ENCODE peak calls at places on chromosome 16, in seven cellular contexts. One of them, this sample, is unnamed.

GRCh38 chr16:19143241-19143640 is 24.8 kb upstream of the SYT17 start:
- DNase-seq in tibial nerve: no peak
- DNase-seq in SJCRH30: no peak
- DNase-seq in PC-9: no peak
- DNase-seq in HepG2: no peak
- DNase-seq in SJSA1: no peak
- DNase-seq in A549: no peak
- DNase-seq in this sample: no peak

GRCh38 chr16:52555572-52555971 is 8.6 kb upstream of the TOX3 start:
- DNase-seq in HepG2: no peak
- DNase-seq in SJCRH30: no peak
- DNase-seq in SJSA1: no peak
- DNase-seq in A549: no peak
- DNase-seq in PC-9: no peak
- DNase-seq in tibial nerve: no peak
- DNase-seq in this sample: no peak

GRCh38 chr16:19210968-19211367 is 42.9 kb downstream of the SYT17 start:
- DNase-seq in SJSA1: no peak
- DNase-seq in HepG2: no peak
- DNase-seq in PC-9: no peak
- DNase-seq in A549: no peak
- DNase-seq in tibial nerve: no peak
- DNase-seq in SJCRH30: no peak
- DNase-seq in this sample: no peak

GRCh38 chr16:31084584-31085298 is 4.0 kb downstream of the PRSS53 start:
- DNase-seq in tibial nerve: no peak
- DNase-seq in SJSA1: peak; percentile 36
- DNase-seq in HepG2: no peak
- DNase-seq in SJCRH30: peak; percentile 80
- DNase-seq in A549: no peak
- DNase-seq in PC-9: no peak
- DNase-seq in this sample: no peak

GRCh38 chr16:67528870-67529638 is 425 bp downstream of the RIPOR1 start:
- DNase-seq in HepG2: no peak
- DNase-seq in SJCRH30: peak; percentile 45
- DNase-seq in tibial nerve: no peak
- DNase-seq in PC-9: peak; percentile 50
- DNase-seq in A549: peak; percentile 57
- DNase-seq in SJSA1: peak; percentile 68
- DNase-seq in this sample: no peak

GRCh38 chr16:26791166-26791565 is 275.6 kb upstream of the C16orf82 start:
- DNase-seq in PC-9: no peak
- DNase-seq in HepG2: no peak
- DNase-seq in tibial nerve: no peak
- DNase-seq in SJSA1: no peak
- DNase-seq in SJCRH30: no peak
- DNase-seq in A549: no peak
- DNase-seq in this sample: no peak

GRCh38 chr16:53054670-53055485 is at the start of gene CHD9:
- DNase-seq in tibial nerve: peak; percentile 78
- DNase-seq in HepG2: peak; percentile 90
- DNase-seq in SJCRH30: peak; percentile 93
- DNase-seq in A549: peak; percentile 83
- DNase-seq in PC-9: peak; percentile 78
- DNase-seq in SJSA1: peak; percentile 81
- DNase-seq in this sample: peak; percentile 55

GRCh38 chr16:87845807-87846619 is 23.3 kb downstream of the SLC7A5 start:
- DNase-seq in tibial nerve: no peak
- DNase-seq in A549: no peak
- DNase-seq in HepG2: no peak
- DNase-seq in PC-9: no peak
- DNase-seq in SJSA1: no peak
- DNase-seq in SJCRH30: no peak
- DNase-seq in this sample: no peak

GRCh38 chr16:11207646-11208045 is 48.4 kb downstream of the SOCS1 start:
- DNase-seq in PC-9: no peak
- DNase-seq in tibial nerve: no peak
- DNase-seq in A549: no peak
- DNase-seq in SJSA1: no peak
- DNase-seq in SJCRH30: no peak
- DNase-seq in HepG2: no peak
- DNase-seq in this sample: no peak

GRCh38 chr16:68973611-68974120 is 130.3 kb downstream of the TANGO6 start:
- DNase-seq in SJCRH30: no peak
- DNase-seq in PC-9: no peak
- DNase-seq in SJSA1: no peak
- DNase-seq in tibial nerve: no peak
- DNase-seq in HepG2: no peak
- DNase-seq in A549: no peak
- DNase-seq in this sample: no peak
- H3K4me3 ChIP-seq in SJCRH30: no peak overlapping the region
- H3K4me3 ChIP-seq in PC-9: no peak overlapping the region
- H3K4me3 ChIP-seq in SJSA1: no peak overlapping the region
- H3K4me3 ChIP-seq in tibial nerve: no peak overlapping the region
- H3K4me3 ChIP-seq in HepG2: no peak overlapping the region
- H3K4me3 ChIP-seq in A549: no peak overlapping the region
- H3K4me3 ChIP-seq in this sample: no peak overlapping the region

DNA sequence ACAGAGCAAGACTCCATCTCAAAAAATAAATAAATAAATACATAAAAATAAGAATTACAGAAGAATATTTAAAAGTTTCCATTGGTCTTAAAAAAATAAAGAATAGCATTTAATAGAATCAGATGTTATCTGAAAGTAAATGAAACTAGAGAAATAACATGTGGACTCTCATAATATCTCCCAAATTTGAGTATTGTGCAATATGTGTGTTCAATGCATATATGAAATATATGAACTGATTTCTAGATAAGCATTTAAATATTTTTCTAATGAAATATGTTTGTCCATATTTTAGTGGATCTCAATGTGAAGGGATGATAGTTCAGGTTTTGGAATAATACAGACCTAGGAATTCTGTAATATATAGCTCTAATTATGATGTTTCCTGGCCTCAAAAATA is 265.9 kb upstream of the PMFBP1 start:
- DNase-seq in HepG2: no peak
- DNase-seq in SJCRH30: no peak
- DNase-seq in tibial nerve: no peak
- DNase-seq in PC-9: no peak
- DNase-seq in A549: no peak
- DNase-seq in SJSA1: no peak
- DNase-seq in this sample: no peak
- H3K9me3 ChIP-seq in HepG2: peaks cover 34% of the 10 kb centered on the region
- H3K9me3 ChIP-seq in SJCRH30: no peaks in the 10 kb centered on the region
- H3K9me3 ChIP-seq in tibial nerve: no peaks in the 10 kb centered on the region
- H3K9me3 ChIP-seq in PC-9: peaks cover 20% of the 10 kb centered on the region
- H3K9me3 ChIP-seq in A549: peaks cover 30% of the 10 kb centered on the region
- H3K9me3 ChIP-seq in SJSA1: peaks cover 20% of the 10 kb centered on the region
- H3K9me3 ChIP-seq in this sample: no peaks in the 10 kb centered on the region

GRCh38 chr16:89337965-89338364 is 120.5 kb downstream of the ZNF778 start:
- DNase-seq in SJCRH30: no peak
- DNase-seq in HepG2: no peak
- DNase-seq in SJSA1: no peak
- DNase-seq in tibial nerve: no peak
- DNase-seq in PC-9: no peak
- DNase-seq in A549: no peak
- DNase-seq in this sample: no peak

GRCh38 chr16:89334461-89334860 is 117.0 kb downstream of the ZNF778 start:
- DNase-seq in HepG2: no peak
- DNase-seq in SJSA1: no peak
- DNase-seq in PC-9: no peak
- DNase-seq in A549: no peak
- DNase-seq in SJCRH30: no peak
- DNase-seq in tibial nerve: no peak
- DNase-seq in this sample: no peak

GRCh38 chr16:89334988-89335802 is 117.7 kb downstream of the ZNF778 start:
- DNase-seq in PC-9: no peak
- DNase-seq in A549: no peak
- DNase-seq in SJSA1: no peak
- DNase-seq in SJCRH30: no peak
- DNase-seq in tibial nerve: no peak
- DNase-seq in HepG2: no peak
- DNase-seq in this sample: no peak

GRCh38 chr16:89334050-89334449 is 116.5 kb downstream of the ZNF778 start:
- DNase-seq in SJCRH30: no peak
- DNase-seq in PC-9: no peak
- DNase-seq in SJSA1: no peak
- DNase-seq in HepG2: no peak
- DNase-seq in tibial nerve: no peak
- DNase-seq in A549: no peak
- DNase-seq in this sample: no peak

DNA sequence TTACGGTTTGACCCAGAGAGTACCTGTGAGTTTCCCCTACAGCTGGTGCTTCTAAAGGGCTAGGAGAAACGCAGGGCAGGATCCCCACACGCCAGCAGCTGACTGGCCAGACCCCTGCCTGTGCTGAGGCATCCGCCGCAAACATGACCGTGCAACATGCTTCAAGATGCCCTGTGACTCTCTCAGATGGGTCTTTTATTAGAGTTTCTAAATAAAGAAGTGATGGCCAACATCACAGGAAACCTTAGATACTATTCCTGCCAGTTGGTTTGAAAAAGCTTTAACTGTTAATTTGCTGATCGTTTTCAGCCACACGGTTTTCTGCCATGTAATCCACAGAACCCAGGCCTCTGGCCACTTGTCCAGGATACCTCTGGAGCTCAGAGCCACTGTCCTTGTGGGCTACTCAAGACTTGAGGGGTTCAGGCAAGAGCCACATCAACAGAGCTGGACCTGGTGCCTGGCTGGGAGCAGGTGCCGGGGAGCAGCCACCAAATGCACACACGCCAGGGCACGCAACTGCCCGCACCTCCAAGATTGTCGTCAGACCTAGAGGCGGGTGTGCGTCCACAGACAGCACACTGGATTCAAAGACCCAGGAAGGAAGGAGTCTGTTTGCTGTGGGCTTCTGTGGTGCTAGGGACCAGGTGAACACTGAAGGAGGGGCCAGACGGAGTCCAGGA is 118.4 kb downstream of the ZNF778 start:
- DNase-seq in tibial nerve: no peak
- DNase-seq in SJSA1: no peak
- DNase-seq in SJCRH30: no peak
- DNase-seq in PC-9: no peak
- DNase-seq in A549: no peak
- DNase-seq in HepG2: no peak
- DNase-seq in this sample: no peak
- H3K4me3 ChIP-seq in tibial nerve: no peak overlapping the region
- H3K4me3 ChIP-seq in SJSA1: no peak overlapping the region
- H3K4me3 ChIP-seq in SJCRH30: no peak overlapping the region
- H3K4me3 ChIP-seq in PC-9: no peak overlapping the region
- H3K4me3 ChIP-seq in A549: no peak overlapping the region
- H3K4me3 ChIP-seq in HepG2: no peak overlapping the region
- H3K4me3 ChIP-seq in this sample: no peak overlapping the region

GRCh38 chr16:49510676-49511305 is 137.2 kb downstream of the C16orf78 start:
- DNase-seq in A549: no peak
- DNase-seq in tibial nerve: no peak
- DNase-seq in HepG2: no peak
- DNase-seq in PC-9: no peak
- DNase-seq in SJCRH30: no peak
- DNase-seq in SJSA1: no peak
- DNase-seq in this sample: no peak

GRCh38 chr16:49513040-49513439 is 139.4 kb downstream of the C16orf78 start:
- DNase-seq in PC-9: no peak
- DNase-seq in tibial nerve: no peak
- DNase-seq in A549: peak; percentile 31
- DNase-seq in HepG2: no peak
- DNase-seq in SJSA1: no peak
- DNase-seq in SJCRH30: peak; percentile 57
- DNase-seq in this sample: no peak

GRCh38 chr16:49505556-49505955 is 132.0 kb downstream of the C16orf78 start:
- DNase-seq in A549: no peak
- DNase-seq in tibial nerve: no peak
- DNase-seq in SJSA1: no peak
- DNase-seq in HepG2: no peak
- DNase-seq in PC-9: no peak
- DNase-seq in SJCRH30: no peak
- DNase-seq in this sample: no peak

GRCh38 chr16:49514391-49514980 is 140.9 kb downstream of the C16orf78 start:
- DNase-seq in PC-9: no peak
- DNase-seq in A549: no peak
- DNase-seq in tibial nerve: no peak
- DNase-seq in SJSA1: no peak
- DNase-seq in SJCRH30: no peak
- DNase-seq in HepG2: no peak
- DNase-seq in this sample: no peak

GRCh38 chr16:49510141-49510540 is 136.5 kb downstream of the C16orf78 start:
- DNase-seq in A549: no peak
- DNase-seq in SJSA1: no peak
- DNase-seq in SJCRH30: no peak
- DNase-seq in HepG2: no peak
- DNase-seq in PC-9: no peak
- DNase-seq in tibial nerve: no peak
- DNase-seq in this sample: no peak
- H3K9me3 ChIP-seq in A549: no peaks in the 10 kb centered on the region
- H3K9me3 ChIP-seq in SJSA1: no peaks in the 10 kb centered on the region
- H3K9me3 ChIP-seq in SJCRH30: no peaks in the 10 kb centered on the region
- H3K9me3 ChIP-seq in HepG2: no peaks in the 10 kb centered on the region
- H3K9me3 ChIP-seq in PC-9: no peaks in the 10 kb centered on the region
- H3K9me3 ChIP-seq in tibial nerve: no peaks in the 10 kb centered on the region
- H3K9me3 ChIP-seq in this sample: no peaks in the 10 kb centered on the region

GRCh38 chr16:80705596-80705995 is 98.8 kb downstream of the CDYL2 start:
- DNase-seq in tibial nerve: no peak
- DNase-seq in PC-9: no peak
- DNase-seq in SJSA1: no peak
- DNase-seq in A549: no peak
- DNase-seq in SJCRH30: no peak
- DNase-seq in HepG2: no peak
- DNase-seq in this sample: no peak

GRCh38 chr16:80708823-80709222 is 95.6 kb downstream of the CDYL2 start:
- DNase-seq in HepG2: no peak
- DNase-seq in PC-9: no peak
- DNase-seq in tibial nerve: no peak
- DNase-seq in A549: no peak
- DNase-seq in SJCRH30: no peak
- DNase-seq in SJSA1: no peak
- DNase-seq in this sample: no peak

GRCh38 chr16:80711406-80711805 is 93.0 kb downstream of the CDYL2 start:
- DNase-seq in PC-9: no peak
- DNase-seq in SJSA1: no peak
- DNase-seq in SJCRH30: no peak
- DNase-seq in tibial nerve: no peak
- DNase-seq in HepG2: no peak
- DNase-seq in A549: no peak
- DNase-seq in this sample: no peak

GRCh38 chr16:80707686-80708085 is 96.7 kb downstream of the CDYL2 start:
- DNase-seq in PC-9: no peak
- DNase-seq in SJCRH30: no peak
- DNase-seq in SJSA1: no peak
- DNase-seq in HepG2: no peak
- DNase-seq in tibial nerve: no peak
- DNase-seq in A549: no peak
- DNase-seq in this sample: no peak

GRCh38 chr16:80710918-80711317 is 93.5 kb downstream of the CDYL2 start:
- DNase-seq in A549: no peak
- DNase-seq in PC-9: no peak
- DNase-seq in tibial nerve: no peak
- DNase-seq in SJCRH30: no peak
- DNase-seq in HepG2: no peak
- DNase-seq in SJSA1: no peak
- DNase-seq in this sample: no peak
- H3K4me3 ChIP-seq in A549: no peak overlapping the region
- H3K4me3 ChIP-seq in PC-9: no peak overlapping the region
- H3K4me3 ChIP-seq in tibial nerve: no peak overlapping the region
- H3K4me3 ChIP-seq in SJCRH30: no peak overlapping the region
- H3K4me3 ChIP-seq in HepG2: no peak overlapping the region
- H3K4me3 ChIP-seq in SJSA1: no peak overlapping the region
- H3K4me3 ChIP-seq in this sample: no peak overlapping the region

GRCh38 chr16:84034516-84034915 is 8.1 kb downstream of the SLC38A8 start:
- DNase-seq in tibial nerve: no peak
- DNase-seq in HepG2: no peak
- DNase-seq in SJCRH30: no peak
- DNase-seq in SJSA1: no peak
- DNase-seq in A549: no peak
- DNase-seq in PC-9: no peak
- DNase-seq in this sample: no peak
- H3K9me3 ChIP-seq in tibial nerve: no peaks in the 10 kb centered on the region
- H3K9me3 ChIP-seq in HepG2: no peaks in the 10 kb centered on the region
- H3K9me3 ChIP-seq in SJCRH30: no peaks in the 10 kb centered on the region
- H3K9me3 ChIP-seq in SJSA1: peaks cover 9% of the 10 kb centered on the region
- H3K9me3 ChIP-seq in A549: no peaks in the 10 kb centered on the region
- H3K9me3 ChIP-seq in PC-9: peaks cover 5% of the 10 kb centered on the region
- H3K9me3 ChIP-seq in this sample: peaks cover 10% of the 10 kb centered on the region

This sample was measured in AG04450.